ENCODE peak calls at places on chromosomes 1 and 21, in four cellular contexts. Z, U, O and C are unnamed samples.

GRCh38 chr1:228156941-228157351 is 7.2 kb downstream of the GJC2 start:
- DNase-seq in U (no peak), O (no peak), Z (no peak), C (no peak)

GRCh38 chr1:1406101-1406820 is 832 bp downstream of the MRPL20 start:
- DNase-seq in U (no peak), Z (no peak), O (no peak), C (no peak)

GRCh38 chr1:37360011-37360410 is 114.4 kb upstream of the ZC3H12A start:
- DNase-seq in Z (no peak), O (no peak), U (no peak), C (no peak)

GRCh38 chr1:238658766-238659165 is 727.6 kb upstream of the CHRM3 start:
- DNase-seq in U (peak; percentile 91), Z (no peak), O (no peak), C (no peak)

GRCh38 chr1:200409203-200409760 is 554 bp downstream of the ZNF281 start:
- DNase-seq in O (no peak), Z (peak; percentile 39), U (peak; percentile 46), C (peak; percentile 67)

GRCh38 chr1:61152066-61152465 is 69.7 kb downstream of the NFIA start:
- DNase-seq in U (no peak), O (no peak), Z (peak; percentile 40), C (no peak)

GRCh38 chr1:38586993-38587646 is 272.5 kb downstream of the RRAGC start:
- DNase-seq in Z (peak; percentile 78), U (no peak), O (no peak), C (peak; percentile 20)

GRCh38 chr1:245197911-245198379 is 43.2 kb downstream of the KIF26B start:
- DNase-seq in U (peak; percentile 89), O (no peak), Z (no peak), C (no peak)

GRCh38 chr1:17669866-17670451 is 85.2 kb upstream of the ACTL8 start:
- DNase-seq in Z (no peak), O (no peak), U (no peak), C (no peak)

GRCh38 chr1:21633141-21633755 is 35.9 kb downstream of the RAP1GAP start:
- DNase-seq in Z (no peak), O (no peak), U (no peak), C (no peak)

GRCh38 chr1:32181065-32181464 is 1.6 kb downstream of the TXLNA start:
- DNase-seq in Z (no peak), O (no peak), U (no peak), C (no peak)

GRCh38 chr21:44510508-44511218 is 29.3 kb downstream of the KRTAP10-1 start:
- DNase-seq in U (no peak), Z (peak; percentile 85), O (no peak), C (peak; percentile 74)

GRCh38 chr1:58811303-58811702 is 27.5 kb upstream of the JUN start:
- DNase-seq in Z (no peak), U (no peak), O (no peak), C (no peak)

GRCh38 chr1:230197644-230198567 is 130.9 kb downstream of the GALNT2 start:
- DNase-seq in U (no peak), Z (no peak), O (no peak), C (no peak)

GRCh38 chr1:66253330-66253921 is 280.5 kb upstream of the SGIP1 start:
- DNase-seq in U (peak; percentile 64), Z (peak; percentile 63), O (no peak), C (no peak)

GRCh38 chr1:156836041-156836654 is 19.5 kb upstream of the SH2D2A start:
- DNase-seq in Z (no peak), U (no peak), O (no peak), C (peak; percentile 45)

GRCh38 chr1:198679535-198680173 is 40.8 kb downstream of the PTPRC start:
- DNase-seq in O (no peak), U (no peak), Z (no peak), C (peak; percentile 53)

GRCh38 chr1:9200441-9200840 is 34.1 kb upstream of the H6PD start:
- DNase-seq in O (no peak), U (no peak), Z (peak; percentile 71), C (no peak)

GRCh38 chr1:53448241-53448841 is 10.9 kb upstream of the DMRTB1 start:
- DNase-seq in U (peak; percentile 41), Z (peak; percentile 26), O (no peak), C (no peak)

GRCh38 chr1:156114101-156114918 is at the start of gene LMNA:
- DNase-seq in U (peak; percentile 95), Z (peak; percentile 80), O (peak; percentile 90), C (peak; percentile 73)

GRCh38 chr21:44350773-44351481 is 2.5 kb upstream of the TRPM2 start:
- DNase-seq in Z (no peak), O (no peak), U (no peak), C (no peak)

GRCh38 chr1:12188657-12189327 is 22.0 kb downstream of the TNFRSF1B start:
- DNase-seq in Z (no peak), U (no peak), O (no peak), C (no peak)

GRCh38 chr1:4494558-4494957 is 159.9 kb upstream of the AJAP1 start:
- DNase-seq in Z (peak; percentile 51), O (no peak), U (no peak), C (no peak)

GRCh38 chr1:151255381-151255780 is 847 bp downstream of the PSMD4 start:
- DNase-seq in Z (peak; percentile 8), U (peak; percentile 16), O (no peak), C (no peak)

GRCh38 chr21:43864806-43865470 is at the start of gene AGPAT3:
- DNase-seq in Z (peak; percentile 65), O (no peak), U (peak; percentile 10), C (peak; percentile 31)

GRCh38 chr1:168960595-168960994 is 145.9 kb upstream of the ATP1B1 start:
- DNase-seq in O (no peak), Z (no peak), U (no peak), C (no peak)

GRCh38 chr1:205811660-205812059 is 1.3 kb downstream of the SLC41A1 start:
- DNase-seq in O (no peak), Z (no peak), U (no peak), C (no peak)

GRCh38 chr1:205810448-205811157 is 2.4 kb downstream of the SLC41A1 start:
- DNase-seq in U (no peak), O (no peak), Z (peak; percentile 44), C (no peak)

GRCh38 chr1:205813755-205814058 is 709 bp upstream of the SLC41A1 start:
- DNase-seq in Z (no peak), U (no peak), O (no peak), C (peak; percentile 7)

GRCh38 chr1:205812271-205812877 is 624 bp downstream of the SLC41A1 start:
- DNase-seq in Z (peak; percentile 74), O (no peak), U (peak; percentile 22), C (peak; percentile 7)

DNA sequence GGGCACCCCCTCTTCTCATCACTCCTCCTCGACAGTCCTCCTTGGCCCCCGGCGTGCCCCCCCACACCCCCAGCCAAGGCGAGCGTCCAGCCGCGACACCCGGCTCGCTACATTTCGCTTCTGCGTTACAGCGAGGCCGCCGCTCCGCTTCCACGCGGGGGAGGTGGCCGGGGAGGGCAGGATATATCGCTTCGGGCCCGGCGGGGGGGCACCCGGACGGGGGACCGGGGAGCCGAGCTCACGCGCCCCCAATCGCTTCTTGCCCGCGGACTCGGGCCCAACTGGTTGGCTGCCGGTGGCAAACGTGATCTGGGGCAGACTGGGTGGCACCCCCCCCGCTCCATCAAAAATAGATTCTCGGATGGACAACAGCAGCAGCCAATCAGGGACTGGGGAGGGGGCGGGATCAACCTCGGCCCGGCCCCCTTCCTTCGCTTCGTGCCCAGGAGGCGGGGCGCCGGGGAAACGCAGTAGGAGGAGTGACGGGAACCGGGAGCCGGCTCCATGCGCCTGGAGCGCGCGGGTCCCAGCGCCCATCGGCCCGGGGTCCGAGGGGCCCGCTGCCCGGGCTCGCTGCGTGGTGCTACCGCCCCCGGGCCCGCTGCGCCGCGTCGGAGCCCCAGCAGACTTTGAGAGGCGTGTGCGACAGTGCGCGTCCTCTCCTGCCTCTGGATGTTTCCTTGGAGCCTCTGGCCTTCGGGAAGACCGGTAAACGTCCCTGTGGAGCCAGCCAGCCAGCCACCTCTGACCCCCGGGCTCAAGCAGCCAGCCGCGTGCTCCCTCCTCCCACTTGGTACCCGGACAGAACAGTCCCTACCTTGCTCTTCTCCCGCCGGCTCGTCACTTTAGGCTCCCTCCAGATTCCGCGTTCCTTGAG is at the start of gene SLC41A1:
- DNase-seq in O (peak; percentile 89), Z (peak; percentile 95), U (peak; percentile 85), C (peak; percentile 93)
- H3K27me3 ChIP-seq in O (no peaks in the 10 kb centered on the region), Z (peaks cover 14% of the 10 kb centered on the region), U (no peaks in the 10 kb centered on the region), C (peaks cover 3% of the 10 kb centered on the region)

GRCh38 chr1:186658999-186659398 is 21.2 kb downstream of the PTGS2 start:
- DNase-seq in Z (no peak), U (no peak), O (no peak), C (no peak)

GRCh38 chr1:186659946-186660472 is 20.2 kb downstream of the PTGS2 start:
- DNase-seq in Z (no peak), U (no peak), O (no peak), C (no peak)

GRCh38 chr1:186655877-186656276 is 24.3 kb downstream of the PTGS2 start:
- DNase-seq in U (no peak), O (no peak), Z (no peak), C (no peak)
- H3K27ac ChIP-seq in U (no peak overlapping the region), O (no peak overlapping the region), Z (no peak overlapping the region), C (no peak overlapping the region)

GRCh38 chr1:13585599-13585965 is 1.9 kb downstream of the PDPN start:
- DNase-seq in Z (peak; percentile 60), O (no peak), U (no peak), C (no peak)

GRCh38 chr1:13584876-13585598 is 1.4 kb downstream of the PDPN start:
- DNase-seq in O (no peak), U (no peak), Z (no peak), C (no peak)

GRCh38 chr1:13583964-13584791 is 546 bp downstream of the PDPN start:
- DNase-seq in O (no peak), U (peak; percentile 82), Z (peak; percentile 76), C (no peak)

GRCh38 chr1:13583592-13583963 is at the start of gene PDPN:
- DNase-seq in U (peak; percentile 75), Z (peak; percentile 86), O (no peak), C (no peak)

GRCh38 chr1:13582713-13583443 is 754 bp upstream of the PDPN start:
- DNase-seq in U (no peak), O (no peak), Z (peak; percentile 45), C (no peak)
- H3K27me3 ChIP-seq in U (no peaks in the 10 kb centered on the region), O (no peaks in the 10 kb centered on the region), Z (peaks cover 67% of the 10 kb centered on the region), C (peaks cover 10% of the 10 kb centered on the region)

DNA sequence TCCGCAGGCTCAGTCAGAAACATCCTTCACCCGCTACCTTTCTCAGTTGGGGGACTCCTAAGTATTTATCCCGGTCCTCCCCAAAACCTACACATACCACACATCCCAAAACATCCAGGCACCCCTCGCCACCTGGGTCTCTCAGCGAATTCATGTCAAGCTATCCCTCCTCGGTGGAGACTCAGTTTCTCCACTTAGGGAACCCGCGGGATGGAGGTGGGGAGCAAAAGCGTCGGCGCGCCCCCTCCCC is 1.2 kb upstream of the ZBTB7B start:
- DNase-seq in U (no peak), Z (no peak), O (no peak), C (no peak)
- H3K27ac ChIP-seq in U (peak overlapping the region; percentile 80), Z (no peak overlapping the region), O (peak overlapping the region; percentile 98), C (peak overlapping the region; percentile 90)